ENCODE peak calls at places on chromosomes 5 and 9, in nine cellular contexts. One of them, this sample, is unnamed.

GRCh38 chr5:141186897-141187512 is at the start of gene PCDHB9:
- DNase-seq in sigmoid colon: no peak
- DNase-seq in right cardiac atrium: no peak
- DNase-seq in fibroblast of mammary gland: peak
- DNase-seq in astrocyte of the spinal cord: no peak
- DNase-seq in kidney: no peak
- DNase-seq in CD8-positive, alpha-beta memory T cell: peak
- DNase-seq in psoas muscle: no peak
- DNase-seq in effector memory CD4-positive, alpha-beta T cell: no peak
- DNase-seq in this sample: no peak

GRCh38 chr5:61918606-61919005 is 387.4 kb upstream of the KIF2A start:
- DNase-seq in astrocyte of the spinal cord: no peak
- DNase-seq in psoas muscle: no peak
- DNase-seq in kidney: no peak
- DNase-seq in sigmoid colon: no peak
- DNase-seq in CD8-positive, alpha-beta memory T cell: no peak
- DNase-seq in effector memory CD4-positive, alpha-beta T cell: no peak
- DNase-seq in right cardiac atrium: no peak
- DNase-seq in fibroblast of mammary gland: no peak
- DNase-seq in this sample: no peak

GRCh38 chr5:43631182-43631910 is 28.4 kb downstream of the NNT start:
- DNase-seq in kidney: no peak
- DNase-seq in psoas muscle: peak
- DNase-seq in fibroblast of mammary gland: peak
- DNase-seq in right cardiac atrium: peak
- DNase-seq in effector memory CD4-positive, alpha-beta T cell: no peak
- DNase-seq in astrocyte of the spinal cord: peak
- DNase-seq in sigmoid colon: peak
- DNase-seq in CD8-positive, alpha-beta memory T cell: no peak
- DNase-seq in this sample: no peak

GRCh38 chr5:157984611-157985010 is 125.7 kb upstream of the CLINT1 start:
- DNase-seq in fibroblast of mammary gland: no peak
- DNase-seq in psoas muscle: no peak
- DNase-seq in effector memory CD4-positive, alpha-beta T cell: no peak
- DNase-seq in sigmoid colon: no peak
- DNase-seq in CD8-positive, alpha-beta memory T cell: no peak
- DNase-seq in kidney: no peak
- DNase-seq in right cardiac atrium: no peak
- DNase-seq in astrocyte of the spinal cord: no peak
- DNase-seq in this sample: no peak

GRCh38 chr5:168578506-168579205 is 512 bp downstream of the PANK3 start:
- DNase-seq in effector memory CD4-positive, alpha-beta T cell: no peak
- DNase-seq in sigmoid colon: peak
- DNase-seq in astrocyte of the spinal cord: peak
- DNase-seq in fibroblast of mammary gland: no peak
- DNase-seq in right cardiac atrium: no peak
- DNase-seq in kidney: no peak
- DNase-seq in psoas muscle: no peak
- DNase-seq in CD8-positive, alpha-beta memory T cell: no peak
- DNase-seq in this sample: no peak

GRCh38 chr9:115845648-115846312 is 307.8 kb upstream of the PAPPA start:
- DNase-seq in kidney: no peak
- DNase-seq in CD8-positive, alpha-beta memory T cell: no peak
- DNase-seq in right cardiac atrium: no peak
- DNase-seq in fibroblast of mammary gland: peak
- DNase-seq in sigmoid colon: peak
- DNase-seq in astrocyte of the spinal cord: peak
- DNase-seq in effector memory CD4-positive, alpha-beta T cell: no peak
- DNase-seq in psoas muscle: no peak
- DNase-seq in this sample: peak

GRCh38 chr9:72577212-72577753 is 55.9 kb downstream of the TMC1 start:
- DNase-seq in psoas muscle: no peak
- DNase-seq in fibroblast of mammary gland: peak
- DNase-seq in right cardiac atrium: no peak
- DNase-seq in sigmoid colon: no peak
- DNase-seq in kidney: no peak
- DNase-seq in astrocyte of the spinal cord: peak
- DNase-seq in effector memory CD4-positive, alpha-beta T cell: no peak
- DNase-seq in CD8-positive, alpha-beta memory T cell: no peak
- DNase-seq in this sample: peak

GRCh38 chr9:25025686-25026085 is 480.0 kb upstream of the IZUMO3 start:
- DNase-seq in kidney: peak
- DNase-seq in effector memory CD4-positive, alpha-beta T cell: no peak
- DNase-seq in astrocyte of the spinal cord: no peak
- DNase-seq in CD8-positive, alpha-beta memory T cell: no peak
- DNase-seq in right cardiac atrium: peak
- DNase-seq in fibroblast of mammary gland: no peak
- DNase-seq in sigmoid colon: no peak
- DNase-seq in psoas muscle: no peak
- DNase-seq in this sample: no peak

GRCh38 chr9:94867281-94867841 is 140.9 kb downstream of the AOPEP start:
- DNase-seq in effector memory CD4-positive, alpha-beta T cell: no peak
- DNase-seq in right cardiac atrium: peak
- DNase-seq in astrocyte of the spinal cord: peak
- DNase-seq in psoas muscle: peak
- DNase-seq in kidney: peak
- DNase-seq in fibroblast of mammary gland: peak
- DNase-seq in sigmoid colon: peak
- DNase-seq in CD8-positive, alpha-beta memory T cell: no peak
- DNase-seq in this sample: peak
- H3K4me3 ChIP-seq in effector memory CD4-positive, alpha-beta T cell: no peak
- H3K4me3 ChIP-seq in right cardiac atrium: peak
- H3K4me3 ChIP-seq in astrocyte of the spinal cord: no peak
- H3K4me3 ChIP-seq in psoas muscle: peak
- H3K4me3 ChIP-seq in kidney: no peak
- H3K4me3 ChIP-seq in fibroblast of mammary gland: no peak
- H3K4me3 ChIP-seq in sigmoid colon: peak
- H3K4me3 ChIP-seq in CD8-positive, alpha-beta memory T cell: no peak
- H3K4me3 ChIP-seq in this sample: no peak

GRCh38 chr9:76266649-76267627 is 127.3 kb downstream of the RFK start:
- DNase-seq in astrocyte of the spinal cord: no peak
- DNase-seq in psoas muscle: no peak
- DNase-seq in fibroblast of mammary gland: no peak
- DNase-seq in CD8-positive, alpha-beta memory T cell: no peak
- DNase-seq in right cardiac atrium: no peak
- DNase-seq in kidney: no peak
- DNase-seq in effector memory CD4-positive, alpha-beta T cell: no peak
- DNase-seq in sigmoid colon: no peak
- DNase-seq in this sample: peak

GRCh38 chr9:76269789-76270188 is 124.4 kb downstream of the RFK start:
- DNase-seq in CD8-positive, alpha-beta memory T cell: no peak
- DNase-seq in psoas muscle: no peak
- DNase-seq in right cardiac atrium: no peak
- DNase-seq in kidney: no peak
- DNase-seq in effector memory CD4-positive, alpha-beta T cell: no peak
- DNase-seq in astrocyte of the spinal cord: peak
- DNase-seq in sigmoid colon: no peak
- DNase-seq in fibroblast of mammary gland: peak
- DNase-seq in this sample: no peak

GRCh38 chr9:76271755-76272154 is 122.5 kb downstream of the RFK start:
- DNase-seq in right cardiac atrium: no peak
- DNase-seq in sigmoid colon: no peak
- DNase-seq in kidney: no peak
- DNase-seq in fibroblast of mammary gland: peak
- DNase-seq in effector memory CD4-positive, alpha-beta T cell: no peak
- DNase-seq in astrocyte of the spinal cord: peak
- DNase-seq in psoas muscle: no peak
- DNase-seq in CD8-positive, alpha-beta memory T cell: no peak
- DNase-seq in this sample: no peak
- H3K4me3 ChIP-seq in right cardiac atrium: no peak
- H3K4me3 ChIP-seq in sigmoid colon: no peak
- H3K4me3 ChIP-seq in kidney: no peak
- H3K4me3 ChIP-seq in fibroblast of mammary gland: no peak
- H3K4me3 ChIP-seq in effector memory CD4-positive, alpha-beta T cell: no peak
- H3K4me3 ChIP-seq in astrocyte of the spinal cord: no peak
- H3K4me3 ChIP-seq in psoas muscle: no peak
- H3K4me3 ChIP-seq in CD8-positive, alpha-beta memory T cell: no peak
- H3K4me3 ChIP-seq in this sample: no peak

DNA sequence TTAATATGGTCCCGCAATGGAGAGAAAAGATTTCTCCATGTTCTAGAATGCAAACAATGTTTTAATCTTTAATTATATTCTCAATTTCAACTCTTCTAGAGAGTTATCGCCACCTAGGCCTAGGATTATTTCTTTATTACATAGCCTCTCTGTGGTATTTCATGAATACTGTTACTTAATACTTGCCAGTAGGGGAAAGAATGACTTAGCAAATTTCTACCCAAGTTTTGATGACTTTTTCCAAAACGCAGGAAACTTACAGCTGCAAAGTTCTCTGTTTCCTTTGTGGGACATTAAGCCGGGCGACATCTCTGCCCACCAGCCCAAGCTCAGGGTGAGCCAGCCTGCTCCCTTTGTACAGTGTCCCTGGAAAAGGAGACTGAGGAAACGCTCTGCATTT is 73.8 kb downstream of the MED27 start:
- DNase-seq in astrocyte of the spinal cord: no peak
- DNase-seq in CD8-positive, alpha-beta memory T cell: no peak
- DNase-seq in sigmoid colon: no peak
- DNase-seq in right cardiac atrium: no peak
- DNase-seq in effector memory CD4-positive, alpha-beta T cell: no peak
- DNase-seq in psoas muscle: no peak
- DNase-seq in kidney: no peak
- DNase-seq in fibroblast of mammary gland: no peak
- DNase-seq in this sample: no peak
- H3K4me3 ChIP-seq in astrocyte of the spinal cord: no peak
- H3K4me3 ChIP-seq in CD8-positive, alpha-beta memory T cell: no peak
- H3K4me3 ChIP-seq in sigmoid colon: no peak
- H3K4me3 ChIP-seq in right cardiac atrium: no peak
- H3K4me3 ChIP-seq in effector memory CD4-positive, alpha-beta T cell: no peak
- H3K4me3 ChIP-seq in psoas muscle: no peak
- H3K4me3 ChIP-seq in kidney: no peak
- H3K4me3 ChIP-seq in fibroblast of mammary gland: no peak
- H3K4me3 ChIP-seq in this sample: no peak

DNA sequence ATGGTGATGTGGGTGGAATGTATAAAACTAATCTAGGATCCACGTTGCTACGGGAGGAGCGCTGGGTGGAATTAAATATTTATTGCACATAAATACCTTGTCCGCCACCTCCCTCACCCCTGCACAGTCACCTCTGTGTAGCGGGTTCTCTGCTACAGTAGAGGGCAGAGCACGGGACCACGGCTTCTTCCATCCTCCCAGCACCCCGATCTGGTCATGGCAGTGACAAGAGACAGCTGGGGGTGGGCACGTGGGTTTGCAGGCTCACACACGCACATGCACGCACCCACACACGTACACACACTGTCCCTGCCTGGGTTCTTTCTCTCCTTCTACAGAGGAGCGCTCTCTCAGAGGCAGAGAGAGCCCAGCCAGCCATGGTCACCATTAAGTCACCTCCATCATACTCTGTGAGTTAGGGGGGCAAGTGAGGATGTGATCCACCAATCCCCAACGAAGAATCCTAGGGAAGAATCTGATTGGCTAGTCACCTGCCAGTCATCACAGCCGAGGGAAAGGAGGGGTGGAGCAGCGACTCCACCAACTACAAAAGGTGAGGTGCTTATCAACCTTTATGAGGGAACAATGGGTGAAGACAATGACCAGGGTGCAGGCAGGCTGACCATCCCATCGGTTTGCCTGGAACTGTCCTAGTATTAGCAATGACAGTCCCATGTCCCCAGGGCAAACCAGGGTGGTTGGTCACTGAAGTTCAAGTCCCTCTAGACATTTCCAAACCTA is 18.5 kb upstream of the FCN1 start:
- DNase-seq in effector memory CD4-positive, alpha-beta T cell: no peak
- DNase-seq in CD8-positive, alpha-beta memory T cell: no peak
- DNase-seq in sigmoid colon: no peak
- DNase-seq in psoas muscle: peak
- DNase-seq in astrocyte of the spinal cord: no peak
- DNase-seq in fibroblast of mammary gland: no peak
- DNase-seq in right cardiac atrium: peak
- DNase-seq in kidney: peak
- DNase-seq in this sample: no peak
- H3K4me3 ChIP-seq in effector memory CD4-positive, alpha-beta T cell: no peak
- H3K4me3 ChIP-seq in CD8-positive, alpha-beta memory T cell: no peak
- H3K4me3 ChIP-seq in sigmoid colon: no peak
- H3K4me3 ChIP-seq in psoas muscle: no peak
- H3K4me3 ChIP-seq in astrocyte of the spinal cord: no peak
- H3K4me3 ChIP-seq in fibroblast of mammary gland: no peak
- H3K4me3 ChIP-seq in right cardiac atrium: no peak
- H3K4me3 ChIP-seq in kidney: no peak
- H3K4me3 ChIP-seq in this sample: no peak